ENCODE peak calls at places on chromosomes 5 and 9, in nine cellular contexts. One of them, this sample, is unnamed.

GRCh38 chr5:159773062-159773924 is 143.0 kb upstream of the ADRA1B start:
- DNase-seq in kidney: peak; percentile 91
- DNase-seq in aorta: peak; percentile 96
- DNase-seq in psoas muscle: peak; percentile 86
- DNase-seq in A549: peak; percentile 76
- DNase-seq in esophagus squamous epithelium: no peak
- DNase-seq in CD8-positive, alpha-beta T cell: peak; percentile 56
- DNase-seq in uterus: peak; percentile 90
- DNase-seq in cardiac muscle cell: peak; percentile 91
- DNase-seq in this sample: peak; percentile 20

GRCh38 chr9:121743441-121744001 is 92.1 kb downstream of the DAB2IP start:
- DNase-seq in kidney: peak; percentile 96
- DNase-seq in aorta: peak; percentile 94
- DNase-seq in psoas muscle: peak; percentile 87
- DNase-seq in A549: peak; percentile 85
- DNase-seq in esophagus squamous epithelium: no peak
- DNase-seq in CD8-positive, alpha-beta T cell: no peak
- DNase-seq in uterus: peak; percentile 86
- DNase-seq in cardiac muscle cell: peak; percentile 88
- DNase-seq in this sample: peak; percentile 83

GRCh38 chr5:55969956-55970355 is 24.8 kb downstream of the IL6ST start:
- DNase-seq in kidney: no peak
- DNase-seq in aorta: no peak
- DNase-seq in psoas muscle: no peak
- DNase-seq in A549: no peak
- DNase-seq in esophagus squamous epithelium: no peak
- DNase-seq in CD8-positive, alpha-beta T cell: no peak
- DNase-seq in uterus: no peak
- DNase-seq in cardiac muscle cell: peak; percentile 35
- DNase-seq in this sample: no peak

GRCh38 chr5:106964102-106964501 is 706.6 kb downstream of the EFNA5 start:
- DNase-seq in kidney: no peak
- DNase-seq in aorta: no peak
- DNase-seq in psoas muscle: no peak
- DNase-seq in A549: peak; percentile 43
- DNase-seq in esophagus squamous epithelium: no peak
- DNase-seq in CD8-positive, alpha-beta T cell: no peak
- DNase-seq in uterus: no peak
- DNase-seq in cardiac muscle cell: no peak
- DNase-seq in this sample: no peak

GRCh38 chr5:40165106-40165788 is 514.5 kb upstream of the PTGER4 start:
- DNase-seq in kidney: no peak
- DNase-seq in aorta: no peak
- DNase-seq in psoas muscle: no peak
- DNase-seq in A549: no peak
- DNase-seq in esophagus squamous epithelium: no peak
- DNase-seq in CD8-positive, alpha-beta T cell: no peak
- DNase-seq in uterus: no peak
- DNase-seq in cardiac muscle cell: no peak
- DNase-seq in this sample: no peak

GRCh38 chr9:19028835-19029451 is 4.1 kb downstream of the SAXO1 start:
- DNase-seq in kidney: no peak
- DNase-seq in aorta: no peak
- DNase-seq in psoas muscle: no peak
- DNase-seq in A549: peak; percentile 66
- DNase-seq in esophagus squamous epithelium: no peak
- DNase-seq in CD8-positive, alpha-beta T cell: peak; percentile 16
- DNase-seq in uterus: peak; percentile 47
- DNase-seq in cardiac muscle cell: peak; percentile 82
- DNase-seq in this sample: peak; percentile 36

GRCh38 chr5:15191012-15191411 is 309.0 kb upstream of the FBXL7 start:
- DNase-seq in kidney: no peak
- DNase-seq in aorta: no peak
- DNase-seq in psoas muscle: no peak
- DNase-seq in A549: no peak
- DNase-seq in esophagus squamous epithelium: no peak
- DNase-seq in CD8-positive, alpha-beta T cell: no peak
- DNase-seq in uterus: no peak
- DNase-seq in cardiac muscle cell: peak; percentile 43
- DNase-seq in this sample: no peak

GRCh38 chr9:114738581-114739316 is 56.8 kb upstream of the TEX48 start:
- DNase-seq in kidney: no peak
- DNase-seq in aorta: no peak
- DNase-seq in psoas muscle: peak; percentile 44
- DNase-seq in A549: peak; percentile 84
- DNase-seq in esophagus squamous epithelium: peak; percentile 16
- DNase-seq in CD8-positive, alpha-beta T cell: peak; percentile 74
- DNase-seq in uterus: peak; percentile 60
- DNase-seq in cardiac muscle cell: peak; percentile 91
- DNase-seq in this sample: peak; percentile 66

GRCh38 chr9:16921855-16922254 is 51.4 kb upstream of the BNC2 start:
- DNase-seq in kidney: no peak
- DNase-seq in aorta: no peak
- DNase-seq in psoas muscle: no peak
- DNase-seq in A549: peak; percentile 46
- DNase-seq in esophagus squamous epithelium: no peak
- DNase-seq in CD8-positive, alpha-beta T cell: no peak
- DNase-seq in uterus: no peak
- DNase-seq in cardiac muscle cell: no peak
- DNase-seq in this sample: no peak

GRCh38 chr9:133989554-133990365 is 2.4 kb downstream of the VAV2 start:
- DNase-seq in kidney: peak; percentile 67
- DNase-seq in aorta: peak; percentile 72
- DNase-seq in psoas muscle: no peak
- DNase-seq in A549: no peak
- DNase-seq in esophagus squamous epithelium: no peak
- DNase-seq in CD8-positive, alpha-beta T cell: no peak
- DNase-seq in uterus: no peak
- DNase-seq in cardiac muscle cell: no peak
- DNase-seq in this sample: no peak

GRCh38 chr5:149128023-149128875 is 13.0 kb upstream of the ABLIM3 start:
- DNase-seq in kidney: no peak
- DNase-seq in aorta: no peak
- DNase-seq in psoas muscle: no peak
- DNase-seq in A549: peak; percentile 30
- DNase-seq in esophagus squamous epithelium: no peak
- DNase-seq in CD8-positive, alpha-beta T cell: no peak
- DNase-seq in uterus: no peak
- DNase-seq in cardiac muscle cell: peak; percentile 55
- DNase-seq in this sample: no peak

GRCh38 chr5:74250304-74251102 is 390.0 kb downstream of the ENC1 start:
- DNase-seq in kidney: no peak
- DNase-seq in aorta: no peak
- DNase-seq in psoas muscle: no peak
- DNase-seq in A549: no peak
- DNase-seq in esophagus squamous epithelium: no peak
- DNase-seq in CD8-positive, alpha-beta T cell: no peak
- DNase-seq in uterus: peak; percentile 27
- DNase-seq in cardiac muscle cell: peak; percentile 40
- DNase-seq in this sample: no peak

GRCh38 chr5:172686111-172686510 is 45.0 kb downstream of the NEURL1B start:
- DNase-seq in kidney: peak; percentile 65
- DNase-seq in aorta: peak; percentile 88
- DNase-seq in psoas muscle: no peak
- DNase-seq in A549: no peak
- DNase-seq in esophagus squamous epithelium: no peak
- DNase-seq in CD8-positive, alpha-beta T cell: no peak
- DNase-seq in uterus: no peak
- DNase-seq in cardiac muscle cell: no peak
- DNase-seq in this sample: no peak

GRCh38 chr9:87766697-87767096 is 40.8 kb downstream of the CTSL start:
- DNase-seq in kidney: no peak
- DNase-seq in aorta: no peak
- DNase-seq in psoas muscle: no peak
- DNase-seq in A549: peak; percentile 18
- DNase-seq in esophagus squamous epithelium: no peak
- DNase-seq in CD8-positive, alpha-beta T cell: no peak
- DNase-seq in uterus: no peak
- DNase-seq in cardiac muscle cell: no peak
- DNase-seq in this sample: peak; percentile 63

GRCh38 chr5:33641722-33642505 is 201.1 kb downstream of the TARS1 start:
- DNase-seq in kidney: no peak
- DNase-seq in aorta: no peak
- DNase-seq in psoas muscle: no peak
- DNase-seq in A549: no peak
- DNase-seq in esophagus squamous epithelium: no peak
- DNase-seq in CD8-positive, alpha-beta T cell: no peak
- DNase-seq in uterus: no peak
- DNase-seq in cardiac muscle cell: peak; percentile 75
- DNase-seq in this sample: no peak

GRCh38 chr5:69113851-69114250 is 20.0 kb downstream of the SLC30A5 start:
- DNase-seq in kidney: no peak
- DNase-seq in aorta: no peak
- DNase-seq in psoas muscle: no peak
- DNase-seq in A549: no peak
- DNase-seq in esophagus squamous epithelium: no peak
- DNase-seq in CD8-positive, alpha-beta T cell: no peak
- DNase-seq in uterus: no peak
- DNase-seq in cardiac muscle cell: no peak
- DNase-seq in this sample: no peak

GRCh38 chr9:17813798-17814197 is 234.9 kb downstream of the SH3GL2 start:
- DNase-seq in kidney: no peak
- DNase-seq in aorta: no peak
- DNase-seq in psoas muscle: no peak
- DNase-seq in A549: no peak
- DNase-seq in esophagus squamous epithelium: no peak
- DNase-seq in CD8-positive, alpha-beta T cell: no peak
- DNase-seq in uterus: no peak
- DNase-seq in cardiac muscle cell: no peak
- DNase-seq in this sample: no peak

GRCh38 chr5:107542831-107543231 is 127.9 kb downstream of the EFNA5 start:
- DNase-seq in kidney: peak; percentile 87
- DNase-seq in aorta: peak; percentile 84
- DNase-seq in psoas muscle: peak; percentile 84
- DNase-seq in A549: peak; percentile 95
- DNase-seq in esophagus squamous epithelium: no peak
- DNase-seq in CD8-positive, alpha-beta T cell: no peak
- DNase-seq in uterus: peak; percentile 66
- DNase-seq in cardiac muscle cell: peak; percentile 91
- DNase-seq in this sample: peak; percentile 82

GRCh38 chr5:1280177-1281037 is 14.5 kb downstream of the TERT start:
- DNase-seq in kidney: peak; percentile 64
- DNase-seq in aorta: peak; percentile 71
- DNase-seq in psoas muscle: no peak
- DNase-seq in A549: no peak
- DNase-seq in esophagus squamous epithelium: no peak
- DNase-seq in CD8-positive, alpha-beta T cell: no peak
- DNase-seq in uterus: no peak
- DNase-seq in cardiac muscle cell: no peak
- DNase-seq in this sample: no peak

GRCh38 chr9:130542457-130543228 is 36.7 kb upstream of the FUBP3 start:
- DNase-seq in kidney: no peak
- DNase-seq in aorta: no peak
- DNase-seq in psoas muscle: no peak
- DNase-seq in A549: peak; percentile 18
- DNase-seq in esophagus squamous epithelium: no peak
- DNase-seq in CD8-positive, alpha-beta T cell: no peak
- DNase-seq in uterus: no peak
- DNase-seq in cardiac muscle cell: no peak
- DNase-seq in this sample: no peak

GRCh38 chr5:57171818-57172465 is 1.9 kb upstream of the GPBP1 start:
- DNase-seq in kidney: no peak
- DNase-seq in aorta: no peak
- DNase-seq in psoas muscle: no peak
- DNase-seq in A549: peak; percentile 47
- DNase-seq in esophagus squamous epithelium: no peak
- DNase-seq in CD8-positive, alpha-beta T cell: no peak
- DNase-seq in uterus: no peak
- DNase-seq in cardiac muscle cell: no peak
- DNase-seq in this sample: no peak

GRCh38 chr5:52010430-52010829 is 627.2 kb downstream of the ISL1 start:
- DNase-seq in kidney: no peak
- DNase-seq in aorta: no peak
- DNase-seq in psoas muscle: no peak
- DNase-seq in A549: no peak
- DNase-seq in esophagus squamous epithelium: no peak
- DNase-seq in CD8-positive, alpha-beta T cell: no peak
- DNase-seq in uterus: no peak
- DNase-seq in cardiac muscle cell: no peak
- DNase-seq in this sample: no peak

GRCh38 chr5:95078868-95079267 is 206.0 kb downstream of the MCTP1 start:
- DNase-seq in kidney: no peak
- DNase-seq in aorta: no peak
- DNase-seq in psoas muscle: no peak
- DNase-seq in A549: no peak
- DNase-seq in esophagus squamous epithelium: no peak
- DNase-seq in CD8-positive, alpha-beta T cell: no peak
- DNase-seq in uterus: no peak
- DNase-seq in cardiac muscle cell: no peak
- DNase-seq in this sample: no peak
- H3K4me3 ChIP-seq in kidney: no peak overlapping the region
- H3K4me3 ChIP-seq in aorta: no peak overlapping the region
- H3K4me3 ChIP-seq in psoas muscle: peak overlapping the region; percentile 56
- H3K4me3 ChIP-seq in A549: no peak overlapping the region
- H3K4me3 ChIP-seq in esophagus squamous epithelium: peak overlapping the region; percentile 34
- H3K4me3 ChIP-seq in CD8-positive, alpha-beta T cell: no peak overlapping the region
- H3K4me3 ChIP-seq in uterus: no peak overlapping the region
- H3K4me3 ChIP-seq in cardiac muscle cell: no peak overlapping the region
- H3K4me3 ChIP-seq in this sample: no peak overlapping the region

DNA sequence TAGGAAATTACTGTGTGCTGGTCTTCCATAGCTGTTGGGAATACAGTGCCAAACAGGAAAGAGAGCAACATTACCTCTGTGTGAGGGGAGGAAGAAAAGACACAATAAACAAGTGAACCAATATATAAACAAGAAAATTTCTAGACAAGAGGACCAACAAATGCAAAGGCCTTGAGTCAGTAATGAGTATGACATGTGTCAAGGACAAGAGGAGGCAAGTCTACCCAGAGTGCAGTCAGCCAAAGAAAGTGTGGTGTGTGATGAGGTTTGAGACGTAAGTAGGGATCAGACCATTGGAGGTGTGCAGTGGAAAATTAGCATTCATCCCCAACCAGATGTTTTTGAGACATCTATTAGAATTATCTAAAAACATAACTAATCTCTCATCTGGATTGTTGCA is 69.5 kb upstream of the CDH6 start:
- DNase-seq in kidney: no peak
- DNase-seq in aorta: no peak
- DNase-seq in psoas muscle: no peak
- DNase-seq in A549: no peak
- DNase-seq in esophagus squamous epithelium: no peak
- DNase-seq in CD8-positive, alpha-beta T cell: no peak
- DNase-seq in uterus: no peak
- DNase-seq in cardiac muscle cell: no peak
- DNase-seq in this sample: no peak
- H3K27ac ChIP-seq in kidney: no peak overlapping the region
- H3K27ac ChIP-seq in aorta: peak overlapping the region; percentile 67
- H3K27ac ChIP-seq in psoas muscle: no peak overlapping the region
- H3K27ac ChIP-seq in A549: no peak overlapping the region
- H3K27ac ChIP-seq in esophagus squamous epithelium: peak overlapping the region; percentile 37
- H3K27ac ChIP-seq in CD8-positive, alpha-beta T cell: no peak overlapping the region
- H3K27ac ChIP-seq in uterus: no peak overlapping the region
- H3K27ac ChIP-seq in cardiac muscle cell: no peak overlapping the region
- H3K27ac ChIP-seq in this sample: no peak overlapping the region

GRCh38 chr5:8136271-8136670 is 267.3 kb downstream of the MTRR start:
- DNase-seq in kidney: no peak
- DNase-seq in aorta: no peak
- DNase-seq in psoas muscle: no peak
- DNase-seq in A549: no peak
- DNase-seq in esophagus squamous epithelium: no peak
- DNase-seq in CD8-positive, alpha-beta T cell: no peak
- DNase-seq in uterus: no peak
- DNase-seq in cardiac muscle cell: no peak
- DNase-seq in this sample: no peak
- H3K4me3 ChIP-seq in kidney: no peak overlapping the region
- H3K4me3 ChIP-seq in aorta: no peak overlapping the region
- H3K4me3 ChIP-seq in psoas muscle: no peak overlapping the region
- H3K4me3 ChIP-seq in A549: no peak overlapping the region
- H3K4me3 ChIP-seq in esophagus squamous epithelium: no peak overlapping the region
- H3K4me3 ChIP-seq in CD8-positive, alpha-beta T cell: no peak overlapping the region
- H3K4me3 ChIP-seq in uterus: no peak overlapping the region
- H3K4me3 ChIP-seq in cardiac muscle cell: no peak overlapping the region
- H3K4me3 ChIP-seq in this sample: no peak overlapping the region

GRCh38 chr5:124408738-124409453 is 337.5 kb downstream of the ZNF608 start:
- DNase-seq in kidney: no peak
- DNase-seq in aorta: no peak
- DNase-seq in psoas muscle: no peak
- DNase-seq in A549: no peak
- DNase-seq in esophagus squamous epithelium: no peak
- DNase-seq in CD8-positive, alpha-beta T cell: no peak
- DNase-seq in uterus: no peak
- DNase-seq in cardiac muscle cell: peak; percentile 56
- DNase-seq in this sample: no peak
- H3K27ac ChIP-seq in kidney: no peak overlapping the region
- H3K27ac ChIP-seq in aorta: no peak overlapping the region
- H3K27ac ChIP-seq in psoas muscle: no peak overlapping the region
- H3K27ac ChIP-seq in A549: no peak overlapping the region
- H3K27ac ChIP-seq in esophagus squamous epithelium: peak overlapping the region; percentile 39
- H3K27ac ChIP-seq in CD8-positive, alpha-beta T cell: no peak overlapping the region
- H3K27ac ChIP-seq in uterus: peak overlapping the region; percentile 4
- H3K27ac ChIP-seq in cardiac muscle cell: no peak overlapping the region
- H3K27ac ChIP-seq in this sample: no peak overlapping the region